ENCODE peak calls at places on chromosomes 12 and 14, in seven cellular contexts. H is testis, M is HCT116, C is neural progenitor cell, F is RPMI7951, P is AG09309, T is D341Med. U is an unnamed sample.

GRCh38 chr12:15356831-15357456 is 34.6 kb downstream of the PTPRO start:
- DNase-seq in F (no peak), P (no peak), H (no peak), C (no peak), T (no peak), M (no peak), U (no peak)

GRCh38 chr14:101478796-101479410 is 82.4 kb upstream of the DIO3 start:
- DNase-seq in H (peak), F (no peak), T (no peak), M (no peak), P (no peak), C (no peak), U (no peak)

GRCh38 chr12:52156757-52157565 is 34.9 kb downstream of the KRT80 start:
- DNase-seq in F (peak), C (peak), M (no peak), H (peak), P (no peak), T (peak), U (no peak)

GRCh38 chr14:53495846-53496343 is 342.8 kb upstream of the DDHD1 start:
- DNase-seq in C (no peak), F (no peak), H (no peak), P (no peak), T (no peak), M (no peak), U (no peak)

GRCh38 chr14:33928895-33929294 is 22.0 kb downstream of the EGLN3 start:
- DNase-seq in T (no peak), F (no peak), P (no peak), H (no peak), M (no peak), C (no peak), U (no peak)

GRCh38 chr14:45838597-45838996 is 585.6 kb upstream of the MIS18BP1 start:
- DNase-seq in P (no peak), T (no peak), H (no peak), F (no peak), M (no peak), C (peak), U (no peak)

GRCh38 chr12:113497709-113498108 is 26.0 kb upstream of the LHX5 start:
- DNase-seq in F (no peak), P (no peak), T (no peak), H (no peak), C (no peak), M (no peak), U (no peak)

GRCh38 chr12:72957454-72957853 is 685.3 kb downstream of the TRHDE start:
- DNase-seq in P (no peak), F (no peak), T (no peak), C (no peak), M (no peak), H (no peak), U (no peak)

GRCh38 chr12:20596036-20596435 is 99.1 kb upstream of the SLCO1C1 start:
- DNase-seq in M (no peak), H (no peak), T (no peak), F (no peak), C (no peak), P (no peak), U (no peak)

GRCh38 chr12:23356927-23357708 is 592.4 kb downstream of the SOX5 start:
- DNase-seq in M (no peak), H (no peak), F (no peak), P (no peak), T (no peak), C (no peak), U (no peak)

GRCh38 chr14:51441001-51441400 is 201.0 kb downstream of the TMX1 start:
- DNase-seq in F (peak), T (no peak), P (no peak), M (no peak), H (peak), C (no peak), U (no peak)

GRCh38 chr12:68479832-68480291 is 130.8 kb upstream of the RAP1B start:
- DNase-seq in H (no peak), C (no peak), M (no peak), P (no peak), F (no peak), T (no peak), U (no peak)

GRCh38 chr12:5085896-5086295 is 42.2 kb downstream of the KCNA5 start:
- DNase-seq in C (no peak), T (no peak), P (peak), M (no peak), F (peak), H (no peak), U (peak)

GRCh38 chr14:61567838-61568571 is 127.3 kb upstream of the HIF1A start:
- DNase-seq in H (no peak), C (peak), P (no peak), T (no peak), F (no peak), M (no peak), U (no peak)

GRCh38 chr12:102879144-102879763 is 37.8 kb downstream of the PAH start:
- DNase-seq in T (peak), C (peak), H (peak), M (peak), P (peak), F (peak), U (peak)

GRCh38 chr12:67431436-67432049 is 162.4 kb downstream of the CAND1 start:
- DNase-seq in H (no peak), F (no peak), P (peak), C (no peak), T (no peak), M (no peak), U (no peak)

GRCh38 chr12:80268924-80269749 is 169.8 kb downstream of the OTOGL start:
- DNase-seq in T (no peak), H (no peak), F (peak), P (peak), M (peak), C (no peak), U (no peak)

GRCh38 chr14:71266994-71267636 is 359.9 kb downstream of the PCNX1 start:
- DNase-seq in F (peak), C (no peak), H (no peak), T (no peak), P (peak), M (no peak), U (no peak)

GRCh38 chr14:72146241-72146640 is 214.0 kb downstream of the RGS6 start:
- DNase-seq in F (no peak), C (no peak), P (no peak), T (no peak), M (no peak), H (no peak), U (no peak)

GRCh38 chr12:113697646-113698504 is 226.2 kb upstream of the LHX5 start:
- DNase-seq in C (peak), H (no peak), T (peak), M (no peak), F (no peak), P (no peak), U (no peak)

GRCh38 chr14:100653409-100653808 is 66.2 kb upstream of the BEGAIN start:
- DNase-seq in H (no peak), M (no peak), F (no peak), C (peak), P (no peak), T (peak), U (no peak)

GRCh38 chr12:122835693-122836026 is 403 bp downstream of the HIP1R start:
- DNase-seq in F (no peak), C (no peak), P (no peak), T (peak), H (no peak), M (no peak), U (no peak)

GRCh38 chr12:63916561-63917476 is 72.3 kb downstream of the SRGAP1 start:
- DNase-seq in P (no peak), H (no peak), T (no peak), C (no peak), F (no peak), M (no peak), U (no peak)

GRCh38 chr14:74203546-74203945 is 35.7 kb upstream of the VSX2 start:
- DNase-seq in P (no peak), T (no peak), H (no peak), M (no peak), C (peak), F (no peak), U (no peak)

GRCh38 chr12:91009319-91009950 is 4.7 kb upstream of the EPYC start:
- DNase-seq in C (no peak), T (no peak), H (no peak), F (peak), P (no peak), M (no peak), U (no peak)

GRCh38 chr12:11825278-11825677 is 175.8 kb downstream of the ETV6 start:
- DNase-seq in H (no peak), M (no peak), C (no peak), T (no peak), P (no peak), F (no peak), U (no peak)

U was measured in AG09319.